ENCODE peak calls at places on chromosome 3, in four cellular contexts. C is mammary epithelial cell; S is CD8-positive, alpha-beta memory T cell; I is uterus. W is an unnamed sample.

GRCh38 chr3:156685198-156685597 is 10.8 kb downstream of the TIPARP start:
- DNase-seq in I (no peak), C (peak; percentile 69), S (no peak), W (no peak)

GRCh38 chr3:167166594-167167253 is 213.4 kb downstream of the ZBBX start:
- DNase-seq in C (no peak), S (no peak), I (no peak), W (no peak)

GRCh38 chr3:112405845-112406244 is 72.9 kb downstream of the CD200 start:
- DNase-seq in I (no peak), C (peak; percentile 70), S (no peak), W (no peak)

GRCh38 chr3:73622135-73622534 is 2.6 kb downstream of the PDZRN3 start:
- DNase-seq in C (no peak), S (no peak), I (peak; percentile 49), W (no peak)

GRCh38 chr3:142595581-142595950 is 627 bp upstream of the PLS1 start:
- DNase-seq in I (no peak), C (peak; percentile 62), S (no peak), W (no peak)

GRCh38 chr3:124985358-124985757 is 50.8 kb upstream of the MUC13 start:
- DNase-seq in I (no peak), C (peak; percentile 18), S (no peak), W (no peak)

GRCh38 chr3:9448643-9449042 is 51.2 kb downstream of the SETD5 start:
- DNase-seq in S (no peak), I (no peak), C (no peak), W (no peak)

GRCh38 chr3:42190701-42191442 is 75.1 kb downstream of the CCK start:
- DNase-seq in C (peak; percentile 51), S (peak; percentile 65), I (peak; percentile 35), W (peak; percentile 49)

GRCh38 chr3:45776291-45776576 is 20.1 kb downstream of the SLC6A20 start:
- DNase-seq in S (no peak), I (no peak), C (no peak), W (no peak)

GRCh38 chr3:190326361-190326760 is 4.1 kb upstream of the CLDN1 start:
- DNase-seq in S (no peak), C (no peak), I (peak; percentile 17), W (no peak)

GRCh38 chr3:195187609-195188529 is 83.1 kb downstream of the XXYLT1 start:
- DNase-seq in I (no peak), S (no peak), C (peak; percentile 77), W (no peak)

GRCh38 chr3:125137432-125138033 is 75.0 kb downstream of the SLC12A8 start:
- DNase-seq in C (peak; percentile 65), S (no peak), I (peak; percentile 34), W (no peak)

GRCh38 chr3:21979706-21980105 is 228.7 kb upstream of the ZNF385D start:
- DNase-seq in S (no peak), I (no peak), C (peak; percentile 9), W (no peak)

GRCh38 chr3:46539443-46540005 is 26.6 kb downstream of the LRRC2 start:
- DNase-seq in S (no peak), C (no peak), I (no peak), W (no peak)

GRCh38 chr3:186946756-186947375 is 16.5 kb downstream of the ST6GAL1 start:
- DNase-seq in C (no peak), S (no peak), I (no peak), W (no peak)

GRCh38 chr3:194125474-194125873 is 10.5 kb upstream of the HES1 start:
- DNase-seq in S (no peak), I (no peak), C (no peak), W (no peak)

GRCh38 chr3:54858386-54858785 is 69.5 kb downstream of the LRTM1 start:
- DNase-seq in S (no peak), C (no peak), I (no peak), W (no peak)

GRCh38 chr3:155032918-155033317 is 47.2 kb upstream of the MME start:
- DNase-seq in I (no peak), C (no peak), S (no peak), W (no peak)

GRCh38 chr3:56884387-56884786 is 82.6 kb upstream of the ARHGEF3 start:
- DNase-seq in C (peak; percentile 84), I (no peak), S (no peak), W (no peak)

GRCh38 chr3:185737020-185737419 is 87.8 kb downstream of the IGF2BP2 start:
- DNase-seq in I (no peak), C (no peak), S (no peak), W (no peak)

GRCh38 chr3:188295876-188296275 is 141.9 kb downstream of the LPP start:
- DNase-seq in I (no peak), S (no peak), C (no peak), W (no peak)

GRCh38 chr3:120780977-120781376 is 38.4 kb downstream of the GTF2E1 start:
- DNase-seq in S (no peak), I (no peak), C (no peak), W (no peak)

GRCh38 chr3:72036899-72037298 is 252.0 kb upstream of the PROK2 start:
- DNase-seq in I (no peak), S (no peak), C (no peak), W (no peak)

GRCh38 chr3:191492601-191493000 is 31.6 kb downstream of the PYDC2 start:
- DNase-seq in S (no peak), C (peak; percentile 54), I (no peak), W (no peak)

GRCh38 chr3:133754455-133754854 is 8.3 kb downstream of the TF start:
- DNase-seq in I (no peak), C (peak; percentile 47), S (no peak), W (no peak)

GRCh38 chr3:53534996-53535395 is 40.6 kb downstream of the CACNA1D start:
- DNase-seq in C (no peak), I (no peak), S (no peak), W (no peak)

GRCh38 chr3:39801216-39801615 is 8.2 kb upstream of the MYRIP start:
- DNase-seq in I (no peak), C (no peak), S (no peak), W (no peak)

GRCh38 chr3:45986303-45986982 is 9.2 kb downstream of the FYCO1 start:
- DNase-seq in I (no peak), S (no peak), C (peak; percentile 60), W (no peak)

GRCh38 chr3:194931366-194931765 is 245.7 kb downstream of the FAM43A start:
- DNase-seq in C (no peak), I (no peak), S (no peak), W (no peak)

GRCh38 chr3:99647081-99647480 is 8.7 kb downstream of the COL8A1 start:
- DNase-seq in C (no peak), S (no peak), I (no peak), W (no peak)

GRCh38 chr3:111585214-111585613 is 9.9 kb downstream of the ZBED2 start:
- DNase-seq in C (peak; percentile 84), S (no peak), I (no peak), W (no peak)

GRCh38 chr3:127027811-127028548 is 45.1 kb downstream of the PLXNA1 start:
- DNase-seq in S (no peak), I (no peak), C (no peak), W (no peak)
- H3K36me3 ChIP-seq in S (no peaks in the 10 kb centered on the region), I (no peaks in the 10 kb centered on the region), C (peaks cover 25% of the 10 kb centered on the region), W (no peaks in the 10 kb centered on the region)

DNA sequence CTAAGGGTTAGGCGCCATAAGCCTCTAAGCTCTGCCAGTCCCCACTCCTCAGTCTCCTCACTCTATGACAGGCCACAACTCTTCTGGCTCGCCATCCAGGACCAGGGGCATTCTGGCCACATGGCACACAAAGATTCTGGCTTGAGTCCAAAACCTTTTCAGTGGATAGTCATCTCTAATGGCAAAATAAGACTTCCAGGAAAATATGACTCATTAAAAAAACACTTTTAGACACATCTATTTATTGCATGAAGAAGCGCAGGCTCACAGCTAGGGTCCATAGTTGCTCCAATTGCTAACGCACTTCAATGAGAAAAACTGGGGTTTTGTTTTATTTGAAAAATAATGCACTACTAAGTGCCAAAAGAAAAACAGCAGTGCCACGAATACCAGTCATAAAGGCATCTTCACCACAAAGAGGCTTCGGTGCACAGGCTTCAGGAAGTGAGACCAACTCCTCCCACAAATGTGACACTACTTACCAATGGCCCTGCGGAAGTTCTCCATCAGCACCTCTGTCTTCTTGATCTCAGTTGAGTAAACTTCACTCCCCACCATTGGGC is 11.1 kb downstream of the RUVBL1 start:
- DNase-seq in I (no peak), C (peak; percentile 85), S (peak; percentile 49), W (peak; percentile 63)
- H3K36me3 ChIP-seq in I (no peaks in the 10 kb centered on the region), C (peaks cover 11% of the 10 kb centered on the region), S (peaks cover 7% of the 10 kb centered on the region), W (peaks cover 13% of the 10 kb centered on the region)

GRCh38 chr3:58419782-58420512 is 13.7 kb downstream of the PDHB start:
- DNase-seq in I (peak; percentile 52), S (no peak), C (no peak), W (no peak)
- H3K36me3 ChIP-seq in I (no peaks in the 10 kb centered on the region), S (no peaks in the 10 kb centered on the region), C (no peaks in the 10 kb centered on the region), W (peaks cover 15% of the 10 kb centered on the region)

DNA sequence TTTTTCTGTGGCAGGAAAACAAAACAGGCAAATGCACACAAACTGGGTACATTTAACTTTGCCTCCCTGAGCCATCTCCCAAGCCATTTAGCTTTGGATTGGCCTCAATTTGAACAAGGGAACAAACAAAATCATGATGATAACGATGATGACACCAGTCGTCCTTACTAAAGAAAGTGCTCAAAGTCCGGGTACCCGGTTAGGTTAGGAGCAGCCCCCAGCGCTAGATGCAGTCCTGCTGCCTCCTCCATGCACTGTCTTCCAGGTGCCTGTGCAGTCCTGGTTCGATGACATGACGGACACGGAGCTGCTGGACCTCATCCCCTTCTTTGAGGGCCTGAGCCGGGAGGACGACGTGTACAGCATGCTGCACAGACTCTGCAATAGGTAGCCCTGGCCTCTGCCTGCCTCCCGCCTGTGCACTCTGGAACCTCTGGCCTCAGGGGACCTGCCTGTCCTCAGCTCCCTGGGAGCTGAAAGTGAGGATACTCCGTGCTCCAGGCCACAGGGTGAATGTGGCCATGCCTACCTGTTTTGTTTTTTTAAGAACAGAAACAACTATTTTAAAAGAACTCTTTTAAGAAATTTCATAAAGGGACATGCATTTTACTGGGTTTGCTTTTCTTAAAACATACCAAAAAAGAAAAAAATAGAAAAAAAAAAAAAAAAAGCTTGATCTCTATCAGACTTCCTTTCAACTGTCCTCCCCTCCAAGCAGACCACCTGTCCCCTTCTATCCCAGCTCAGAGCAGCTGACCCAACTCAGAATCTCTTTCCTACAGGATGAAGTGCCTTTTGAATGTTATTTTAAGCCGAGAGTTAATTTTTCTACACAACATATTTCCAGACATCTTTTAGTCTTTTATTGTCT is 9.9 kb upstream of the VILL start:
- DNase-seq in S (no peak), C (no peak), I (no peak), W (no peak)
- H3K36me3 ChIP-seq in S (no peaks in the 10 kb centered on the region), C (peaks cover 10% of the 10 kb centered on the region), I (no peaks in the 10 kb centered on the region), W (no peaks in the 10 kb centered on the region)

GRCh38 chr3:127812151-127812550 is 10.2 kb downstream of the MGLL start:
- DNase-seq in C (no peak), I (no peak), S (no peak), W (no peak)
- H3K36me3 ChIP-seq in C (no peaks in the 10 kb centered on the region), I (no peaks in the 10 kb centered on the region), S (no peaks in the 10 kb centered on the region), W (no peaks in the 10 kb centered on the region)

GRCh38 chr3:137010137-137010536 is 52.4 kb downstream of the IL20RB start:
- DNase-seq in S (no peak), C (no peak), I (no peak), W (no peak)
- H3K36me3 ChIP-seq in S (no peaks in the 10 kb centered on the region), C (peaks cover 8% of the 10 kb centered on the region), I (no peaks in the 10 kb centered on the region), W (no peaks in the 10 kb centered on the region)

DNA sequence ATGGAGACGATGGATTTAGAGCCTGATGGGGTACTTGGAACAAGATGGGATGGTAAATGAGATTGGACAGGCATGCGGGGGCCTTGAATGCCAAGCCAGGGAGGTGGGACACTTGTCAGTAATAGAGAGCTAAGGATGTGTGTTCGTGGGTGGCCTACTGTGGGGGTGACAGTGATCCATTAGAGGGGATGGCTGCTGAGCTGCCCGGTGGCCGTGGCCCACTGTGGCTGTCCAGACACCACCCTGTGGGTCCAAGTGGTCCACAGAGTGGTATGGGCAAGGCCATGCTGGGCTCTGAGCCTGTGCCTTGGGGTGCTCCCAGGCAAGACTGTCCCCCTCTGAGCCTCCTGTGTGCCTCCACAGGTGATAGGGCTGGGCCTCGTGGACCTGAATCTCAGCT is 17.5 kb downstream of the CAND2 start:
- DNase-seq in S (no peak), I (no peak), C (no peak), W (no peak)
- H3K36me3 ChIP-seq in S (no peaks in the 10 kb centered on the region), I (no peaks in the 10 kb centered on the region), C (no peaks in the 10 kb centered on the region), W (no peaks in the 10 kb centered on the region)

W was measured in CD4-positive, alpha-beta memory T cell.